ENCODE peak calls at places on chromosomes 1 and 21, in six cellular contexts. F is K562, V is transverse colon, L is stomach, R is esophagus muscularis mucosa, X is H1. K is an unnamed sample. For H3K4me1, the result is how much of the 10 kb centered on the place peaks cover.

GRCh38 chr1:212945056-212945455 is 5.3 kb upstream of the VASH2 start:
- DNase-seq in F (no peak), V (no peak), L (no peak), R (no peak), X (no peak), K (no peak)

GRCh38 chr1:206455681-206456344 is 14.5 kb upstream of the IKBKE start:
- DNase-seq in F (peak), V (no peak), L (no peak), R (no peak), X (no peak), K (peak)

GRCh38 chr1:211082824-211083223 is 51.1 kb downstream of the KCNH1 start:
- DNase-seq in F (no peak), V (no peak), L (no peak), R (no peak), X (no peak), K (no peak)

GRCh38 chr1:54408701-54409066 is 2.5 kb upstream of the SSBP3 start:
- DNase-seq in F (no peak), V (no peak), L (no peak), R (no peak), X (no peak), K (no peak)

GRCh38 chr1:226425431-226426031 is 17.6 kb upstream of the PARP1 start:
- DNase-seq in F (peak), V (no peak), L (no peak), R (no peak), X (no peak), K (no peak)

GRCh38 chr21:37208056-37208705 is 59.0 kb downstream of the VPS26C start:
- DNase-seq in F (peak), V (peak), L (peak), R (no peak), X (no peak), K (no peak)

GRCh38 chr1:160997323-160998038 is 23.5 kb downstream of the F11R start:
- DNase-seq in F (peak), V (peak), L (peak), R (no peak), X (no peak), K (no peak)

GRCh38 chr1:235502601-235503332 is 1.5 kb downstream of the B3GALNT2 start:
- DNase-seq in F (peak), V (no peak), L (no peak), R (no peak), X (no peak), K (no peak)

GRCh38 chr1:55986003-55986402 is 593.4 kb downstream of the PLPP3 start:
- DNase-seq in F (no peak), V (no peak), L (no peak), R (no peak), X (no peak), K (no peak)

GRCh38 chr21:44878053-44878982 is 4.8 kb upstream of the PTTG1IP start:
- DNase-seq in F (peak), V (peak), L (no peak), R (no peak), X (no peak), K (no peak)
- TF ChIP-seq EP300 in F (peak), V (no peak), L (no peak), R (no peak), X (no peak), K (no peak)

GRCh38 chr21:41247561-41247968 is 69.0 kb upstream of the FAM3B start:
- DNase-seq in F (peak), V (peak), L (peak), R (peak), X (peak), K (no peak)
- TF ChIP-seq POLR2AphosphoS5 in F (no peak), V (peak), L (peak), R (peak), X (no peak), K (peak)

DNA sequence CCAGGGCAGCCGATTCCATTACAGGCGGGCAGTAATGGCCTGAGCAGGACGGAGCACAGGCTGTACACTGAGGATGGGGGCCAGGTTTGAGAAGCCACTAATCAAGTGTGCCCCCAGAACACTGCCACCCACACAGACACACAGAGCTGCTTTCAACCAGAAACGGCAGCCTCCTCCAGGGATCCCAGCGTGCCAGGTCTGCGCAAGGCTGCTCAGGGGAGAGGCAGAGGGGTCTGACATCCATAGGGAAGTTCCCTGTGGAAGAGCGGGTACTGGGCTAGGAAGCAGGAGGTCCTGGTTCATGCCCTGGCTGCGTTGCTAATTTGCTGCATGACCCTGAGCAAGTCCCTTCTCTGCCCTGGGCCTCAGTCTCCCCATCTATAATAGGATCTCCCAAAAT is 26.1 kb upstream of the ALDH4A1 start:
- DNase-seq in F (no peak), V (no peak), L (no peak), R (no peak), X (no peak), K (no peak)
- H3K4me1 ChIP-seq in F (under half), V (under half), L (half or more), R (half or more), X (under half), K (half or more)

DNA sequence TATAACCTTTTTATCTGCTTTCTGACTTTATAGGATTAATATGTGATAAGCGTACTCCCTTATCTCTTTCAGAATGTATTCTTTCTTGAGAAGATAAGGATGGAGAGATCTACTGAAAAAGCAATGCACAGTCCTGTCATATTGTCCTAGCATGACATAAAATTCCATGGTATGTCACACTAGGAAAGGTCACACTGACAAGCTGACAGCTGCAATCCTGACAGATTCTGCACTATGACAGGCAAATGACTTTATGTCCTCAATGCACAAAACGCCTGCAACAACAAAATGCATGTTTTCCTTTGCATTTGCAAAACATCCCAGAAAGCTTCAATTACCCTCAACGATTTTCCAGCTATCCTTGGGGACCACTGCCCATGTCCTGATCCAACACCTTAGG is 393.8 kb downstream of the DSCAM start:
- DNase-seq in F (no peak), V (no peak), L (no peak), R (peak), X (no peak), K (no peak)
- TF ChIP-seq EP300 in F (no peak), V (no peak), L (no peak), R (no peak), X (no peak), K (no peak)

GRCh38 chr1:36471830-36472641 is 7.9 kb upstream of the MRPS15 start:
- DNase-seq in F (no peak), V (no peak), L (no peak), R (no peak), X (no peak), K (no peak)
- TF ChIP-seq POLR2AphosphoS5 in F (no peak), V (no peak), L (no peak), R (no peak), X (no peak), K (no peak)

GRCh38 chr21:43928230-43928607 is 63.2 kb downstream of the AGPAT3 start:
- DNase-seq in F (no peak), V (no peak), L (no peak), R (no peak), X (no peak), K (no peak)
- H3K4me1 ChIP-seq in F (half or more), V (under half), L (under half), R (under half), X (under half), K (under half)

GRCh38 chr1:104195395-104195794 is 445.7 kb downstream of the AMY1C start:
- DNase-seq in F (no peak), V (no peak), L (no peak), R (no peak), X (no peak), K (no peak)
- TF ChIP-seq EP300 in F (no peak), V (no peak), L (no peak), R (no peak), X (no peak), K (no peak)

GRCh38 chr1:182260516-182260915 is 131.1 kb downstream of the GLUL start:
- DNase-seq in F (peak), V (no peak), L (no peak), R (no peak), X (no peak), K (no peak)

GRCh38 chr1:182261655-182262054 is 129.9 kb downstream of the GLUL start:
- DNase-seq in F (no peak), V (no peak), L (no peak), R (no peak), X (no peak), K (no peak)

GRCh38 chr1:182257369-182258063 is 134.1 kb downstream of the GLUL start:
- DNase-seq in F (peak), V (no peak), L (no peak), R (no peak), X (no peak), K (no peak)

GRCh38 chr1:182259963-182260362 is 131.6 kb downstream of the GLUL start:
- DNase-seq in F (no peak), V (no peak), L (no peak), R (no peak), X (no peak), K (no peak)

DNA sequence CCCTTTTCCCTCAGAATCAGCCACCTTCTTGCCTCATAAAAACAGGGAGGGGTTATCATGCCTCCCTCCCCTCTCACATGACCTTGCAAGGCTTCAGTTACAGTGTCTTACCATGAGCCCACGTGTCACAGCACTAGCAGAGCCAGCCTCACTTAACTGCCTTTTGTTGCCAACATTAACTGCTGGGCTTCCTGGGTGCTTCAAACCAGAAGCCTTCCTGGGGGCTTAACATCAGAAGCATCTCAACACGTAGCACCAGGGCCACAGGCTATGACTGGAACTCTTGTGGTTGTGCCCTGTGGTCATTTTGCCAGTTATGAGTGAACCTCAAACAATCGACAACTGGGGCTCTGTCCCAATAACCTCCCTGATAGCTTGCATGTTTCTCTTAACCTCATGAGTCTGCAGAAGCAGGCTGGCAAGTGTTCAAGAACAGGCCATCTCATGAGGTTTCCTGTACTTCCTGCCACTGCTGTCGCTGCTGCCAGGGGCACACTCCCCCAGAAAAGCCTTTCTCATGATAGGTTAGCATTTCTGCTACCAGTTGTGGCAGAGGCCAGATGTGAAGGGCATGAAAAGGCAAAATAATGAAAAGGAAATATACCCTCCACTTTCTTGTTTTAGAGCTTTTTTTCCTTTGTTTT is 132.2 kb downstream of the GLUL start:
- DNase-seq in F (peak), V (peak), L (peak), R (peak), X (no peak), K (peak)
- TF ChIP-seq POLR2AphosphoS5 in F (no peak), V (no peak), L (peak), R (peak), X (no peak), K (no peak)

GRCh38 chr1:42328916-42329496 is 6.0 kb downstream of the FOXJ3 start:
- DNase-seq in F (no peak), V (no peak), L (no peak), R (no peak), X (no peak), K (no peak)
- H3K4me1 ChIP-seq in F (under half), V (under half), L (half or more), R (half or more), X (under half), K (under half)

DNA sequence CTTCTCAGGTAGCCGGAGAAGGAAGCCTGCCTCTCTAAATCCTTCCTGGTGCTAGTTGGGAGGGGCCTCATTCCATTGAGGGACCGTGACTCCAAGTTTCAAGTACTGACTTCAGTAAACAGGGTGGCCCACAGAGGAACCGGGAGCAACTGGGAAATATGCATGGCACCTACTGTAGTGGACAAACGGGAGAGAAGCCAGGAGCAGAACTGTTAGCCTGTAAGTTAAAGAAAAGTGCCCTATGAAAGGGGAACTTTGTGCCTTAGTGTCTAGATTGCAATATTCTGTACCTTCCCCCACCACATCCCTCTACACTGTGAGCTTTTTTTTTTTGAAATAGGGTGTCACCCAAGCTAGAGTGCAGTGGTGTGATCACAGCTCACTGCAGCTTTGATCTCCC is 33.2 kb upstream of the KANK4 start:
- DNase-seq in F (no peak), V (no peak), L (no peak), R (no peak), X (no peak), K (no peak)
- TF ChIP-seq EP300 in F (no peak), V (no peak), L (no peak), R (no peak), X (no peak), K (no peak)

K was measured in suprapubic skin.